ENCODE peak calls at places on chromosome 1, in four cellular contexts. K, J, H and E are unnamed samples.
A peak's percentile ranks its signal among the peaks of the same experiment; 100 is the strongest.

GRCh38 chr1:55321947-55322346 is 106.8 kb upstream of the USP24 start:
- DNase-seq in K (no peak), H (no peak), J (peak; percentile 78), E (no peak)

GRCh38 chr1:218344814-218345672 is at the start of gene TGFB2:
- DNase-seq in H (peak; percentile 68), J (peak; percentile 85), K (peak; percentile 59), E (no peak)

GRCh38 chr1:118949317-118949716 is 38.8 kb downstream of the TBX15 start:
- DNase-seq in K (no peak), H (no peak), J (no peak), E (no peak)

GRCh38 chr1:248837045-248837793 is 805 bp upstream of the ZNF672 start:
- DNase-seq in H (no peak), J (no peak), K (no peak), E (no peak)

GRCh38 chr1:235329139-235329808 is 904 bp downstream of the GGPS1 start:
- DNase-seq in J (peak; percentile 45), H (peak; percentile 50), K (no peak), E (no peak)

GRCh38 chr1:200231787-200232222 is 178.0 kb downstream of the ZNF281 start:
- DNase-seq in K (no peak), H (no peak), J (peak; percentile 45), E (no peak)

GRCh38 chr1:203055166-203055799 is 29.0 kb downstream of the PPFIA4 start:
- DNase-seq in H (peak; percentile 60), K (peak; percentile 78), J (no peak), E (peak; percentile 75)

GRCh38 chr1:71295340-71295739 is 214.5 kb upstream of the ZRANB2 start:
- DNase-seq in H (no peak), K (no peak), J (no peak), E (no peak)

GRCh38 chr1:38087676-38088075 is 41.1 kb upstream of the POU3F1 start:
- DNase-seq in H (no peak), J (no peak), K (no peak), E (no peak)

GRCh38 chr1:100921110-100921706 is 25.3 kb downstream of the SLC30A7 start:
- DNase-seq in K (no peak), H (peak; percentile 45), J (peak; percentile 65), E (no peak)

GRCh38 chr1:43890815-43891214 is 42.8 kb upstream of the ARTN start:
- DNase-seq in J (peak; percentile 28), K (no peak), H (no peak), E (no peak)

GRCh38 chr1:195188821-195189220 is 1419.4 kb downstream of the KCNT2 start:
- DNase-seq in J (peak; percentile 52), H (peak; percentile 8), K (no peak), E (no peak)
- H4K5ac ChIP-seq in J (no peak overlapping the region), H (no peak overlapping the region), K (no peak overlapping the region), E (no peak overlapping the region)

GRCh38 chr1:226719596-226720386 is 19.3 kb downstream of the ITPKB start:
- DNase-seq in H (no peak), K (no peak), J (no peak), E (no peak)
- H4K5ac ChIP-seq in H (no peak overlapping the region), K (no peak overlapping the region), J (no peak overlapping the region), E (no peak overlapping the region)

GRCh38 chr1:57210881-57211280 is 213.0 kb downstream of the DAB1 start:
- DNase-seq in H (no peak), K (no peak), J (no peak), E (no peak)
- H4K5ac ChIP-seq in H (no peak overlapping the region), K (no peak overlapping the region), J (no peak overlapping the region), E (no peak overlapping the region)

GRCh38 chr1:205510308-205510950 is 6.0 kb downstream of the CDK18 start:
- DNase-seq in J (no peak), H (no peak), K (no peak), E (no peak)
- H4K5ac ChIP-seq in J (no peak overlapping the region), H (no peak overlapping the region), K (no peak overlapping the region), E (no peak overlapping the region)

DNA sequence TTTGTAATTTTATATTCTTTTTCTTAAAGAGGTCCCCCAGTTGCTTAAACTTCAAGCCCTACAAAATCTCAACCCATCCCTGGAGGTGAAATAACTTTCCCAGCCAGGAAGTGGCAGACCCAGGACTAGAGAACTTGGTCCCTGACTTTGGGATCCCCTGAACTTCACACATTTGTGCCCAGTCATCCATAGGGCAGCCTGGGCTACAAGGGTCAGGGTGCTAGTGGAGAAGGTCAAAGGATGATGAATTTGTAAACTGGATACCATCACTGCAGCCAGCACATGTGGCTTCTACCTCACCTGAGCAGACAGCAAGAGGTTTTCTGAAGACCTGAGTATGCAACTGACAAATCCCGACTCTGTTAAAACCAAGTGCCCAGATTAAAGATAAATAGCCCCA is 31.4 kb downstream of the HIVEP3 start:
- DNase-seq in J (no peak), K (no peak), H (no peak), E (peak; percentile 13)
- H4K5ac ChIP-seq in J (no peak overlapping the region), K (no peak overlapping the region), H (no peak overlapping the region), E (no peak overlapping the region)

DNA sequence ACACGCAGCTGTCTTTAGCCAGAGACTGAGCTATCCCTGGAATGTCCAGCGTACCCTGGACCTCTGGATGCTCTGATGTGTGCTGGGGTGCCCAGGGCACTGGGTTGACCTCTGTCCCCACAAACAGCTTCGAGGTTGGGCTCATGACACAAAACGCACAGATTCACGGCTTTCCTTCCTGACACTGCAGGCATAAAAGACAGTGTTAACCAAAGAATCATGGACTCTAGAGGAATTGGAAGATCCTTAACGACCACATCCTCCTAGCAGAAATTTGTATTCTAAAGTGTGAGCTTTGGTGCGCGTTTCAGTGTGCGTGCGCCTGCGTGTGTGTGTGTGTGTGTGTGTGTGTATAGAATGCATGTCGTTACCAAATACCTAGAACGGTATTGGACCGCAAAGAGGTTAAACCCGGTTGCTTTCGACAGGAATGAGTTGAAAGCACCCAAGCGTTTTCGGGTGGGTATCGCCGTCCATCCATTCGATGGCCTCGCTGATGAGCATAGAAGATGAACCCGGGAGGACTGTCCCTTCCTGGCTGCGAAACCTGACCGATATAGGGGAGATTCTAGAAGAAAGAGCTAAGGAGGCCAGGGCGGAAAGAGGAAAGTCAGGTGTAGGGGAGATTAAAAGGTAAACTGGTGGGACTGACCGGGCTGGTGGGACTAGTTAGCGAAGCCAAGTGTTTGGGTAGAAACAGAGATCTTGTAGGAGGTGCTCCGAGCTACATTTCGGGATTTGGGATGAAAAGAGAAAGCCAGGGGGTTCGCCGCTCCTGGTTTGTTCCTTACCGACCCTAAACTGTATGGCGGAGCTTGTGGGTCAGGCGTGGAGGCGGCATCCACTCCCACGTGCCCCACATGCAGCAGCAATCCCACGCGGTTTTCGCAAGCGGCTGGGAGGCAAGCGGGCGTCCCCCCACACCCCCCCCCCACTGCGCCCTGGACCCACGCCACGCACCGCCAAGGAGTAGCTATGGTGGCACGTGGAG is 6.8 kb upstream of the LHX9 start:
- DNase-seq in K (no peak), J (no peak), H (no peak), E (peak; percentile 53)
- H4K5ac ChIP-seq in K (no peak overlapping the region), J (no peak overlapping the region), H (no peak overlapping the region), E (no peak overlapping the region)

DNA sequence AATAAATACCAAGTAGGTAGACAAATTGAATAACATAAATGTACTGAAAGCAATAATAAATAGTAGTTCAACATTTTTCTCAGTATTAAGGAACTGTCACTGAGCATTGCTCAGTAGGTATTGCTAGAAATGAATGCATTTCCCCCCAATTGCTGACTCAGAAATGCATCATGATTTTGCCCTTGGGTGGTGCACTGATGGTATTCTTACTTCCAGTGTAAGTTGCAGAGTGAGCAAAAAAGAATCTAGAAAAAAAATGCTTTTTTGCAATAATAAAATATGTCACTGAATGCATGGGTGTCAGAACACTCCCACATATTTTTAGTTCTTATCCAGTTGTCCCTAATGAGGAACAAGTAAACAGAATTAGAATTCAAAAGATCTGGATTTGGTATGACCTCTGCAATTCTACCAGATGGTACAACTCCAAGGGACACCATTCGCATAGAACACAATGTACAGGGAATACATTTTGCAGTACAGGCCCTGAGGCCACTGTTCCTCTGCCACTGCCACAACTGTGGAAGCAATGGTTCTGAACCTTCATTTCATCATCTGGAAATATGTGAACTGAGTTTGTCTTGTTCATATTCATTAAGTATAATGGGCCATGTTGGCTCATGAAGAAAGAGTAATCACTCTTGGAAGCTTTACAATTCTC is 78.0 kb downstream of the ATP6V1G3 start:
- DNase-seq in K (no peak), J (peak; percentile 55), H (no peak), E (no peak)
- H4K5ac ChIP-seq in K (no peak overlapping the region), J (no peak overlapping the region), H (no peak overlapping the region), E (no peak overlapping the region)

DNA sequence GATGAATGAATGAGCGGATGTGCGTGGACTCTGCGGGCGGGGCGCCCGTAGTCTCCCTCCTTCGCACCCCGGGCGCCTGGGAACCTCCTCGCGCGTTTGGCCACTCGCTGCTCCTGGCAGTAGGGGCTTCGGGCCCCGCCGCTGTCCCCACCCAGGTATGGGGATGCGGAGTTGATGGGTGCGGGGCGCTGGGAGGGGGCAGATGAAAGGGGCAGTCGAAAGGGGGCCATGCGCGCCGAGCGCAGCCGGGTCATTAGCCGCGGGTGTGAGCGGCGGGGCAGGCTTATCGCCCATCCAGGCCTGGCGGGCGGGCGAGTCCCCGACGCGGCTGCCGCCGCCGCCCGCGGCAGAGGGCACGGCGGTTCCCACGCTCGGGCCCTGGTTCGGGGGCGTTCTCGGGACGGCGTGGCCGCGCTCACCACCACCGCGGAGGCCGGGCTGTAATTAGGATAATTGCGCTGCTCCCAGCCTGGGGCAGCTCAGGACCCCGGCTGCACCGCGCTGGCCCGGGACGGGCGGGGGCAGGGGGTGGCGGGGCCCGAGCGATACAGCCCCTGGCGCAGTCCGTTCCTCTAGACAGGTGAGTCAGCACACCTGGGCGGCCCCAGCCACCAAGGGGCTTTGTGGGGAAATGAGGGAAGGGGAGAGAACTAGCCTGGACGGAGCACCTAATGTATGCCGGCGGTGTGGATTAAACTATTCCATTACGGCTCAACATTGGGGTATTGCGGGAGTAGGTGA is 22.1 kb upstream of the CITED4 start:
- DNase-seq in H (no peak), J (no peak), K (peak; percentile 41), E (peak; percentile 52)
- H4K5ac ChIP-seq in H (no peak overlapping the region), J (no peak overlapping the region), K (no peak overlapping the region), E (no peak overlapping the region)

DNA sequence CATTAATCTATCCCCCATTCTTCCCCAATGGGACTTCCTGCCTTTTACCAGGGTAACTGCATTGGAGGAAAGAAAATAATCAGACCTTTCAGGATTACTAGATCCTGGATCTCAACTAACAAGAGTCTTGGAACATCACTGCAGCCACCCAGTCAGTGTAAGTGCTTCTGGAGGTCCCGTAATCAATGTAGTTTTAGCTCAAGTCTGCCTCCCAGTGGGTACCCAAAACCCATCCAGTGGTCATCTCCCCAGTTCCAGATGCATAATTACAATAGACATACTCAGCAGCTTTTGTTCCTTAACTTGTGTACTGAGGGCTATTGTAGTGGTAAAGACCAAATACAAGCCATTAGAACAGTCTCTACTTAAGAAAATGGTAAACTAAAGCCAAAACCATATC is 319.1 kb downstream of the GPATCH2 start:
- DNase-seq in K (peak; percentile 38), J (peak; percentile 20), H (peak; percentile 59), E (peak; percentile 5)
- H4K5ac ChIP-seq in K (no peak overlapping the region), J (no peak overlapping the region), H (no peak overlapping the region), E (no peak overlapping the region)